ENCODE peak calls at places on chromosome 15, in eight cellular contexts. N, O, T, P, B, J, G and I are unnamed samples.

GRCh38 chr15:88454867-88455810 is 12.0 kb downstream of the MRPL46 start:
- DNase-seq in B (peak; percentile 91), O (no peak), P (peak; percentile 68), J (no peak), G (peak; percentile 46), N (peak; percentile 70), T (no peak), I (peak; percentile 66)

GRCh38 chr15:91992940-91993339 is 139.4 kb downstream of the SLCO3A1 start:
- DNase-seq in J (no peak), G (no peak), N (no peak), O (no peak), T (no peak), P (no peak), B (no peak), I (no peak)

GRCh38 chr15:59917504-59918157 is 86.5 kb upstream of the FOXB1 start:
- DNase-seq in P (no peak), T (no peak), J (no peak), N (peak; percentile 39), O (no peak), B (peak; percentile 63), G (peak; percentile 34), I (peak; percentile 48)

GRCh38 chr15:82832601-82833209 is 23.3 kb downstream of the WHAMM start:
- DNase-seq in P (no peak), O (no peak), J (no peak), B (no peak), N (peak; percentile 87), G (peak; percentile 70), T (no peak), I (no peak)

GRCh38 chr15:73630030-73630429 is 3.2 kb downstream of the NPTN start:
- DNase-seq in G (no peak), O (no peak), B (no peak), T (no peak), J (no peak), P (no peak), N (no peak), I (no peak)

GRCh38 chr15:35078221-35078915 is 6.7 kb downstream of the NANOGP8 start:
- DNase-seq in B (peak; percentile 66), P (no peak), N (peak; percentile 82), G (peak; percentile 5), J (no peak), O (no peak), T (no peak), I (no peak)

GRCh38 chr15:70512772-70513362 is 250.5 kb downstream of the UACA start:
- DNase-seq in N (peak; percentile 62), J (no peak), G (peak; percentile 60), P (no peak), O (no peak), B (no peak), T (no peak), I (no peak)

GRCh38 chr15:75666823-75667501 is 19.2 kb downstream of the SNX33 start:
- DNase-seq in T (peak; percentile 95), B (no peak), O (peak; percentile 97), P (peak; percentile 81), G (peak; percentile 99), J (peak; percentile 9), N (peak; percentile 95), I (peak; percentile 43)

DNA sequence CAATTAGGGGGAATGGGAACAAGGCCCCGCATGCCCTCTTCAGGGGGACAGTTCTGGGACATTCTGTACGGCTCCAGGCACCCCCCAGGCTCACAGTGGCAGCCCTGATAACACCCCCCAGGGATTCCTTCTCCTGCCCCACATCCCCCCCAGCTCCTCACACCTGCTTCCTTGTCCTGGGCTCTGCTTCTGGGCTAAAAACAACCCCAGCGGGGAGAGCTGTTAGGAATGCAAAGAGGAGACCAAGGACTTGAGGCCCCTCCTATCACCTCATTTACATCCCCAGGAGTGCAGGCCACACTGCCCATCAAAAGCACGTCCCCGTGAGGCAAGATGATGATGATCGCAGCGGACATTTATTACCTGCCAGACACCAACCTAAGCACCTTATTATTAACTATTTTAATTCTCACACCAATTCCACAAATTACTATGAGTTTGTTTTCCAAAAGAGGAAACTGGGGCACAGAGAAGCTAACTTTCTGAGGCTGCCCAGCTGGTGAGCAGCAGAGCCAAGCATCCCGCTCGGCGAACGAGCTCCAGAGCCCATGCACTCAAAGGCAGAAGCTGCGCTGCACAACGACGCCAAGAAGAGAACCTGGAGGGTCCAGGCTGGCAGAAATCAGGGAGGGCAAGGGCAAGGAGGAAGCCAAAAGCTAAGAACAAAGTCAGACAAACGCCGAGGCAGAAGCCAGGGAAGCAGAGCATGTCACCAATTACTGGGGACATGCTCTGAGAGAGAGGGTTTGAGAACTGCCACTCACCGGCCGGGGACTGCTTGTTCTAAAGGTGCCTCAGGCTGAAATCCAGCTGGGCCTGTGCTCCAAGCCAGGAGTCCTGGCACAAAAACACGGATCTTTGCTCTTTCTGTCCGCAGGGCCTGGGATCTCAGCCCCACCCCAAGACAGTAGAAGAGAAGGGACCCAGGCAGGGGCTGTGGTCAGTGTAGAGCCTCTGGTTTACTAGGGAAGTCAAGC is 76.2 kb upstream of the NSMCE3 start:
- DNase-seq in J (no peak), T (no peak), N (no peak), B (peak; percentile 80), G (no peak), P (no peak), O (no peak), I (no peak)
- TF ChIP-seq CTCF in J (no peak), T (no peak), N (no peak), B (no peak), G (no peak), P (no peak), O (no peak), I (no peak)

GRCh38 chr15:40471105-40471777 is 457 bp downstream of the CHST14 start:
- DNase-seq in O (peak; percentile 74), B (peak; percentile 62), G (no peak), P (peak; percentile 62), J (no peak), T (no peak), N (peak; percentile 10), I (no peak)
- H3K27ac ChIP-seq in O (peak overlapping the region; percentile 83), B (peak overlapping the region; percentile 97), G (no peak overlapping the region), P (peak overlapping the region; percentile 78), J (peak overlapping the region; percentile 94), T (peak overlapping the region; percentile 87), N (peak overlapping the region; percentile 54), I (peak overlapping the region; percentile 82)

GRCh38 chr15:65081758-65082157 is 5.2 kb downstream of the KBTBD13 start:
- DNase-seq in T (no peak), B (no peak), P (no peak), N (no peak), O (no peak), G (no peak), J (no peak), I (no peak)

GRCh38 chr15:65085207-65085753 is 8.7 kb downstream of the KBTBD13 start:
- DNase-seq in J (no peak), G (no peak), B (no peak), O (no peak), T (peak; percentile 87), P (no peak), N (no peak), I (no peak)

GRCh38 chr15:65082303-65082958 is 5.9 kb downstream of the KBTBD13 start:
- DNase-seq in T (no peak), N (no peak), O (no peak), G (no peak), P (no peak), B (no peak), J (no peak), I (no peak)

GRCh38 chr15:65084500-65085206 is 8.1 kb downstream of the KBTBD13 start:
- DNase-seq in T (no peak), N (no peak), B (no peak), J (no peak), O (no peak), G (no peak), P (no peak), I (no peak)

GRCh38 chr15:65083262-65083701 is 6.7 kb downstream of the KBTBD13 start:
- DNase-seq in J (no peak), P (no peak), G (no peak), T (no peak), N (peak; percentile 86), O (no peak), B (no peak), I (no peak)
- TF ChIP-seq CTCF in J (peak; percentile 9), P (peak; percentile 28), G (peak; percentile 58), T (no peak), N (peak; percentile 77), O (peak; percentile 36), B (no peak), I (peak; percentile 35)

GRCh38 chr15:49988766-49989165 is 130.3 kb downstream of the ATP8B4 start:
- DNase-seq in O (no peak), T (no peak), P (no peak), B (no peak), G (no peak), J (no peak), N (no peak), I (no peak)
- H3K27ac ChIP-seq in O (peak overlapping the region; percentile 89), T (peak overlapping the region; percentile 24), P (no peak overlapping the region), B (no peak overlapping the region), G (no peak overlapping the region), J (peak overlapping the region; percentile 23), N (no peak overlapping the region), I (no peak overlapping the region)

DNA sequence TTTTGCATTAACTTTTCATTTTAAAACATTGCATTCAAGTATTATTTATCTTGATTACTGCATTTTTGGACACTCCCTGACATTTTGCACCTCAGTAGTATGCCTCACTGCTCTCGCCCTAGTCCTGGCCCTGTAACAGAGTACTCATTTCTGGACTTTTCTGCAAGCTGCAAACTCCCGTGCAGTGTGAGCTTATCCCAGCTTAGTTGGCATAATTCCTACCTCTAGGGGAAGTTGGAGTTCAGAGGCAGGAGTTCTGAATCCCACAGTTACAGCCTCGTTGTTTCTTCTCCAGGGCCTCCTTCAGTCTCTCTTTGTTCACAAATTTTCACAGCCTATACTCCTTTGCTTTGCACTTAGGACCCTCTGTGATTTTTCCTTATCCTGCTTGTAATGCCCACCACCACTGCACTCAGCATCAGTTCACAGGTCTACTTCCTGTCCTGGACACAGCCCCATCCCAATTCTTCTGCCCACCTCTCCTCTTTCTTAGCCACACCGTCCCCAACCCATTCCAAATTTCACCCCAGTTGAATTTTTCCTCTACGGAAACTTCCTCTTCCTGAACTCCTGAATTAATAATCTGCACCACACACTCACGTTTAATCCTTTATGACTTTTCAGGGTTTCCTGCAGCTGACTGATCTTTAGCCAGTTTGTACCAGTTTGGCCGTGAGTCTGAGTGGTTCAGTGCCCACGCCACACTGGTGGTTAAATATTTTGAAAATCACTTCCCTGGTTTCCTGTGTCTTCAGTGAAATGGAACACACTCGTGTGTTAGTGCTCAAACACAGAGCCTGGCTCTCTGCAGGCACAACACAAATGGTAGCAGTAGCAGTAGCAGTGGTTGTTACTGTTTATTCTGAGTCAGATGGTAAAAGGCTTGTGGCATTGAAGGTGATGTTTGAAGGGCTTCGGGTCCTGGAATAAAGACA is 6.3 kb upstream of the CTSH start:
- DNase-seq in T (no peak), N (peak; percentile 55), P (no peak), J (no peak), B (no peak), O (no peak), G (no peak), I (no peak)
- TF ChIP-seq CTCF in T (no peak), N (peak; percentile 35), P (no peak), J (peak; percentile 14), B (no peak), O (no peak), G (peak; percentile 52), I (no peak)

GRCh38 chr15:68209272-68209671 is 4.1 kb upstream of the CALML4 start:
- DNase-seq in O (peak; percentile 61), P (no peak), G (no peak), J (no peak), T (no peak), B (peak; percentile 39), N (no peak), I (no peak)
- H3K27ac ChIP-seq in O (no peak overlapping the region), P (no peak overlapping the region), G (no peak overlapping the region), J (no peak overlapping the region), T (no peak overlapping the region), B (no peak overlapping the region), N (no peak overlapping the region), I (no peak overlapping the region)